ENCODE peak calls at places on chromosomes 6 and 20, in ten cellular contexts. One of them, this sample, is unnamed.

GRCh38 chr6:12545837-12546658 is 170.5 kb upstream of the PHACTR1 start:
- DNase-seq in SIG-M5: no peak
- DNase-seq in PC-9: peak
- DNase-seq in T-helper 9 cell: no peak
- DNase-seq in chondrocyte: no peak
- DNase-seq in HCEC 1CT: peak
- DNase-seq in non-pigmented ciliary epithelial cell: peak
- DNase-seq in NCI-H1436 treated with DMSO at 0.1 percent for 48 hours: no peak
- DNase-seq in right cardiac atrium: no peak
- DNase-seq in HS-5: peak
- DNase-seq in this sample: no peak

GRCh38 chr20:11379257-11380011 is 538.3 kb upstream of the BTBD3 start:
- DNase-seq in HS-5: no peak
- DNase-seq in PC-9: no peak
- DNase-seq in chondrocyte: peak
- DNase-seq in right cardiac atrium: peak
- DNase-seq in HCEC 1CT: no peak
- DNase-seq in non-pigmented ciliary epithelial cell: no peak
- DNase-seq in NCI-H1436 treated with DMSO at 0.1 percent for 48 hours: no peak
- DNase-seq in SIG-M5: no peak
- DNase-seq in T-helper 9 cell: no peak
- DNase-seq in this sample: no peak

GRCh38 chr20:51540585-51540984 is 1.9 kb downstream of the NFATC2 start:
- DNase-seq in non-pigmented ciliary epithelial cell: no peak
- DNase-seq in NCI-H1436 treated with DMSO at 0.1 percent for 48 hours: no peak
- DNase-seq in HCEC 1CT: no peak
- DNase-seq in SIG-M5: no peak
- DNase-seq in right cardiac atrium: no peak
- DNase-seq in chondrocyte: no peak
- DNase-seq in T-helper 9 cell: no peak
- DNase-seq in PC-9: no peak
- DNase-seq in HS-5: no peak
- DNase-seq in this sample: no peak

GRCh38 chr20:62704341-62704948 is 4.2 kb upstream of the NTSR1 start:
- DNase-seq in right cardiac atrium: peak
- DNase-seq in non-pigmented ciliary epithelial cell: peak
- DNase-seq in PC-9: peak
- DNase-seq in HCEC 1CT: peak
- DNase-seq in NCI-H1436 treated with DMSO at 0.1 percent for 48 hours: no peak
- DNase-seq in T-helper 9 cell: no peak
- DNase-seq in SIG-M5: no peak
- DNase-seq in chondrocyte: no peak
- DNase-seq in HS-5: peak
- DNase-seq in this sample: peak

GRCh38 chr6:48199502-48199901 is 88.5 kb upstream of the PTCHD4 start:
- DNase-seq in HS-5: no peak
- DNase-seq in NCI-H1436 treated with DMSO at 0.1 percent for 48 hours: no peak
- DNase-seq in chondrocyte: no peak
- DNase-seq in right cardiac atrium: no peak
- DNase-seq in non-pigmented ciliary epithelial cell: no peak
- DNase-seq in T-helper 9 cell: no peak
- DNase-seq in PC-9: no peak
- DNase-seq in SIG-M5: no peak
- DNase-seq in HCEC 1CT: no peak
- DNase-seq in this sample: no peak

GRCh38 chr20:48523191-48523757 is 304.5 kb downstream of the PREX1 start:
- DNase-seq in chondrocyte: no peak
- DNase-seq in T-helper 9 cell: no peak
- DNase-seq in HCEC 1CT: no peak
- DNase-seq in HS-5: peak
- DNase-seq in non-pigmented ciliary epithelial cell: peak
- DNase-seq in right cardiac atrium: no peak
- DNase-seq in NCI-H1436 treated with DMSO at 0.1 percent for 48 hours: no peak
- DNase-seq in SIG-M5: no peak
- DNase-seq in PC-9: peak
- DNase-seq in this sample: no peak

GRCh38 chr6:74936886-74937285 is 269.0 kb downstream of the COL12A1 start:
- DNase-seq in HS-5: peak
- DNase-seq in right cardiac atrium: no peak
- DNase-seq in T-helper 9 cell: no peak
- DNase-seq in SIG-M5: no peak
- DNase-seq in non-pigmented ciliary epithelial cell: no peak
- DNase-seq in NCI-H1436 treated with DMSO at 0.1 percent for 48 hours: no peak
- DNase-seq in HCEC 1CT: peak
- DNase-seq in PC-9: peak
- DNase-seq in chondrocyte: no peak
- DNase-seq in this sample: no peak

GRCh38 chr20:23937303-23938117 is 51.1 kb downstream of the GGTLC1 start:
- DNase-seq in SIG-M5: no peak
- DNase-seq in HCEC 1CT: no peak
- DNase-seq in NCI-H1436 treated with DMSO at 0.1 percent for 48 hours: no peak
- DNase-seq in chondrocyte: no peak
- DNase-seq in non-pigmented ciliary epithelial cell: peak
- DNase-seq in right cardiac atrium: peak
- DNase-seq in PC-9: peak
- DNase-seq in HS-5: peak
- DNase-seq in T-helper 9 cell: peak
- DNase-seq in this sample: no peak

GRCh38 chr6:138289739-138290138 is 71.4 kb upstream of the PBOV1 start:
- DNase-seq in HCEC 1CT: no peak
- DNase-seq in HS-5: no peak
- DNase-seq in right cardiac atrium: no peak
- DNase-seq in T-helper 9 cell: no peak
- DNase-seq in chondrocyte: no peak
- DNase-seq in PC-9: no peak
- DNase-seq in NCI-H1436 treated with DMSO at 0.1 percent for 48 hours: no peak
- DNase-seq in non-pigmented ciliary epithelial cell: no peak
- DNase-seq in SIG-M5: no peak
- DNase-seq in this sample: no peak

GRCh38 chr6:21845018-21845417 is 251.5 kb downstream of the SOX4 start:
- DNase-seq in chondrocyte: no peak
- DNase-seq in HS-5: no peak
- DNase-seq in SIG-M5: no peak
- DNase-seq in T-helper 9 cell: no peak
- DNase-seq in PC-9: no peak
- DNase-seq in non-pigmented ciliary epithelial cell: no peak
- DNase-seq in HCEC 1CT: no peak
- DNase-seq in right cardiac atrium: no peak
- DNase-seq in NCI-H1436 treated with DMSO at 0.1 percent for 48 hours: no peak
- DNase-seq in this sample: no peak

GRCh38 chr6:43798688-43799444 is 28.9 kb downstream of the VEGFA start:
- DNase-seq in SIG-M5: no peak
- DNase-seq in NCI-H1436 treated with DMSO at 0.1 percent for 48 hours: no peak
- DNase-seq in chondrocyte: no peak
- DNase-seq in right cardiac atrium: no peak
- DNase-seq in HCEC 1CT: peak
- DNase-seq in HS-5: peak
- DNase-seq in PC-9: peak
- DNase-seq in non-pigmented ciliary epithelial cell: no peak
- DNase-seq in T-helper 9 cell: no peak
- DNase-seq in this sample: no peak

GRCh38 chr6:152428126-152428525 is 209.0 kb downstream of the SYNE1 start:
- DNase-seq in non-pigmented ciliary epithelial cell: no peak
- DNase-seq in NCI-H1436 treated with DMSO at 0.1 percent for 48 hours: no peak
- DNase-seq in T-helper 9 cell: no peak
- DNase-seq in right cardiac atrium: no peak
- DNase-seq in HCEC 1CT: no peak
- DNase-seq in HS-5: no peak
- DNase-seq in chondrocyte: no peak
- DNase-seq in PC-9: no peak
- DNase-seq in SIG-M5: no peak
- DNase-seq in this sample: no peak

GRCh38 chr20:38825901-38826625 is 20.6 kb downstream of the PPP1R16B start:
- DNase-seq in HS-5: peak
- DNase-seq in PC-9: peak
- DNase-seq in chondrocyte: no peak
- DNase-seq in T-helper 9 cell: no peak
- DNase-seq in SIG-M5: no peak
- DNase-seq in NCI-H1436 treated with DMSO at 0.1 percent for 48 hours: peak
- DNase-seq in right cardiac atrium: no peak
- DNase-seq in HCEC 1CT: peak
- DNase-seq in non-pigmented ciliary epithelial cell: peak
- DNase-seq in this sample: no peak

GRCh38 chr6:22826961-22827360 is 257.6 kb downstream of the HDGFL1 start:
- DNase-seq in HCEC 1CT: no peak
- DNase-seq in HS-5: no peak
- DNase-seq in PC-9: peak
- DNase-seq in right cardiac atrium: no peak
- DNase-seq in non-pigmented ciliary epithelial cell: no peak
- DNase-seq in NCI-H1436 treated with DMSO at 0.1 percent for 48 hours: no peak
- DNase-seq in chondrocyte: no peak
- DNase-seq in T-helper 9 cell: no peak
- DNase-seq in SIG-M5: no peak
- DNase-seq in this sample: no peak

GRCh38 chr6:132333639-132334516 is 67.4 kb downstream of the MOXD1 start:
- DNase-seq in chondrocyte: no peak
- DNase-seq in non-pigmented ciliary epithelial cell: peak
- DNase-seq in HS-5: peak
- DNase-seq in NCI-H1436 treated with DMSO at 0.1 percent for 48 hours: no peak
- DNase-seq in T-helper 9 cell: no peak
- DNase-seq in HCEC 1CT: peak
- DNase-seq in right cardiac atrium: no peak
- DNase-seq in PC-9: peak
- DNase-seq in SIG-M5: no peak
- DNase-seq in this sample: no peak

GRCh38 chr6:27651371-27651732 is 178.4 kb upstream of the ZNF184 start:
- DNase-seq in T-helper 9 cell: no peak
- DNase-seq in SIG-M5: no peak
- DNase-seq in PC-9: no peak
- DNase-seq in NCI-H1436 treated with DMSO at 0.1 percent for 48 hours: no peak
- DNase-seq in non-pigmented ciliary epithelial cell: no peak
- DNase-seq in HCEC 1CT: no peak
- DNase-seq in right cardiac atrium: no peak
- DNase-seq in chondrocyte: no peak
- DNase-seq in HS-5: no peak
- DNase-seq in this sample: no peak

GRCh38 chr20:46543033-46543432 is 7.4 kb downstream of the OCSTAMP start:
- DNase-seq in SIG-M5: no peak
- DNase-seq in HS-5: no peak
- DNase-seq in T-helper 9 cell: no peak
- DNase-seq in right cardiac atrium: no peak
- DNase-seq in chondrocyte: no peak
- DNase-seq in HCEC 1CT: no peak
- DNase-seq in non-pigmented ciliary epithelial cell: no peak
- DNase-seq in NCI-H1436 treated with DMSO at 0.1 percent for 48 hours: no peak
- DNase-seq in PC-9: no peak
- DNase-seq in this sample: no peak

GRCh38 chr6:122049341-122049740 is 350.1 kb upstream of the HSF2 start:
- DNase-seq in HCEC 1CT: peak
- DNase-seq in HS-5: no peak
- DNase-seq in right cardiac atrium: peak
- DNase-seq in chondrocyte: no peak
- DNase-seq in SIG-M5: no peak
- DNase-seq in T-helper 9 cell: no peak
- DNase-seq in NCI-H1436 treated with DMSO at 0.1 percent for 48 hours: no peak
- DNase-seq in PC-9: no peak
- DNase-seq in non-pigmented ciliary epithelial cell: no peak
- DNase-seq in this sample: no peak

GRCh38 chr20:52923123-52923543 is 49.0 kb upstream of the TSHZ2 start:
- DNase-seq in HCEC 1CT: no peak
- DNase-seq in NCI-H1436 treated with DMSO at 0.1 percent for 48 hours: no peak
- DNase-seq in chondrocyte: no peak
- DNase-seq in non-pigmented ciliary epithelial cell: peak
- DNase-seq in T-helper 9 cell: no peak
- DNase-seq in SIG-M5: no peak
- DNase-seq in PC-9: peak
- DNase-seq in right cardiac atrium: no peak
- DNase-seq in HS-5: peak
- DNase-seq in this sample: peak

GRCh38 chr20:35870541-35871307 is 83.6 kb downstream of the SCAND1 start:
- DNase-seq in chondrocyte: no peak
- DNase-seq in HCEC 1CT: no peak
- DNase-seq in HS-5: no peak
- DNase-seq in T-helper 9 cell: no peak
- DNase-seq in non-pigmented ciliary epithelial cell: no peak
- DNase-seq in right cardiac atrium: no peak
- DNase-seq in NCI-H1436 treated with DMSO at 0.1 percent for 48 hours: no peak
- DNase-seq in SIG-M5: no peak
- DNase-seq in PC-9: no peak
- DNase-seq in this sample: no peak

GRCh38 chr6:3769610-3770009 is 18.1 kb upstream of the PXDC1 start:
- DNase-seq in right cardiac atrium: no peak
- DNase-seq in T-helper 9 cell: no peak
- DNase-seq in non-pigmented ciliary epithelial cell: no peak
- DNase-seq in SIG-M5: no peak
- DNase-seq in HS-5: no peak
- DNase-seq in HCEC 1CT: peak
- DNase-seq in NCI-H1436 treated with DMSO at 0.1 percent for 48 hours: no peak
- DNase-seq in chondrocyte: no peak
- DNase-seq in PC-9: peak
- DNase-seq in this sample: no peak

GRCh38 chr20:34410331-34410730 is 47.3 kb downstream of the ITCH start:
- DNase-seq in NCI-H1436 treated with DMSO at 0.1 percent for 48 hours: no peak
- DNase-seq in SIG-M5: no peak
- DNase-seq in chondrocyte: no peak
- DNase-seq in non-pigmented ciliary epithelial cell: no peak
- DNase-seq in right cardiac atrium: no peak
- DNase-seq in T-helper 9 cell: no peak
- DNase-seq in HS-5: peak
- DNase-seq in HCEC 1CT: no peak
- DNase-seq in PC-9: no peak
- DNase-seq in this sample: no peak

GRCh38 chr20:5100684-5101347 is 18.9 kb downstream of the PCNA start:
- DNase-seq in NCI-H1436 treated with DMSO at 0.1 percent for 48 hours: no peak
- DNase-seq in T-helper 9 cell: peak
- DNase-seq in HCEC 1CT: peak
- DNase-seq in PC-9: peak
- DNase-seq in non-pigmented ciliary epithelial cell: no peak
- DNase-seq in chondrocyte: no peak
- DNase-seq in HS-5: peak
- DNase-seq in right cardiac atrium: peak
- DNase-seq in SIG-M5: no peak
- DNase-seq in this sample: peak

This sample was measured in lower leg skin.